ENCODE peak calls at places on chromosomes 3 and 15, in six cellular contexts. F is spleen, D is stomach, X is SK-N-SH, G is H1, A is HCT116. B is an unnamed sample.

GRCh38 chr3:149717391-149718056 is 34.8 kb downstream of the COMMD2 start:
- DNase-seq in D (peak; percentile 45), G (peak; percentile 57), F (no peak), A (peak; percentile 65), X (peak; percentile 61), B (no peak)

GRCh38 chr3:69294014-69294771 is 91.7 kb downstream of the FRMD4B start:
- DNase-seq in X (no peak), G (no peak), F (no peak), D (no peak), A (no peak), B (no peak)

GRCh38 chr3:131338948-131339640 is 42.5 kb upstream of the NUDT16 start:
- DNase-seq in F (no peak), A (no peak), G (no peak), X (no peak), D (no peak), B (no peak)

GRCh38 chr3:85821130-85821756 is 862.5 kb downstream of the CADM2 start:
- DNase-seq in A (no peak), G (peak; percentile 52), D (peak; percentile 31), X (peak; percentile 5), F (no peak), B (no peak)

GRCh38 chr15:69829974-69830373 is 267.7 kb downstream of the TLE3 start:
- DNase-seq in A (no peak), G (no peak), X (no peak), F (no peak), D (no peak), B (no peak)

GRCh38 chr3:71585126-71585525 is 1.6 kb upstream of the FOXP1 start:
- DNase-seq in D (no peak), A (no peak), F (no peak), G (no peak), X (no peak), B (no peak)

GRCh38 chr15:82810061-82810862 is 834 bp downstream of the WHAMM start:
- DNase-seq in F (peak; percentile 91), X (peak; percentile 80), D (peak; percentile 58), A (no peak), G (peak; percentile 69), B (no peak)

GRCh38 chr3:107523361-107524213 is 825 bp downstream of the BBX start:
- DNase-seq in X (peak; percentile 77), G (peak; percentile 72), A (no peak), D (peak; percentile 64), F (peak; percentile 93), B (peak; percentile 75)

GRCh38 chr3:170064108-170064507 is 26.3 kb downstream of the GPR160 start:
- DNase-seq in D (no peak), A (no peak), X (no peak), F (peak; percentile 63), G (no peak), B (no peak)

GRCh38 chr15:59166156-59166555 is 40.5 kb upstream of the LDHAL6B start:
- DNase-seq in F (no peak), A (no peak), D (no peak), X (no peak), G (no peak), B (no peak)

GRCh38 chr3:165837058-165837525 is at the start of gene BCHE:
- DNase-seq in D (no peak), A (no peak), G (no peak), F (no peak), X (no peak), B (no peak)

GRCh38 chr3:31288641-31289100 is 244.1 kb upstream of the STT3B start:
- DNase-seq in D (peak; percentile 37), X (no peak), G (no peak), A (peak; percentile 86), F (no peak), B (no peak)

GRCh38 chr15:87752250-87752951 is 504.1 kb downstream of the NTRK3 start:
- DNase-seq in D (no peak), A (no peak), F (no peak), X (no peak), G (no peak), B (no peak)

GRCh38 chr3:183274609-183275008 is 21.6 kb downstream of the B3GNT5 start:
- DNase-seq in G (no peak), A (no peak), X (no peak), F (no peak), D (no peak), B (no peak)

GRCh38 chr15:56919708-56920637 is 1.5 kb downstream of the TCF12 start:
- DNase-seq in F (no peak), G (peak; percentile 60), X (no peak), A (no peak), D (no peak), B (no peak)

GRCh38 chr3:122258757-122259371 is 66.2 kb upstream of the CSTA start:
- DNase-seq in D (peak; percentile 67), F (peak; percentile 87), X (peak; percentile 66), A (peak; percentile 53), G (peak; percentile 61), B (no peak)
- TF ChIP-seq POLR2AphosphoS5 in D (no peak), F (peak; percentile 50), X (no peak), A (no peak), G (no peak), B (no peak)

GRCh38 chr3:109553573-109554371 is 216.4 kb upstream of the DPPA4 start:
- DNase-seq in F (no peak), G (no peak), X (no peak), A (peak; percentile 12), D (no peak), B (no peak)
- H3K27ac ChIP-seq in F (no peak overlapping the region), G (no peak overlapping the region), X (peak overlapping the region; percentile 84), A (no peak overlapping the region), D (no peak overlapping the region), B (no peak overlapping the region)

GRCh38 chr3:150733373-150733935 is 29.5 kb downstream of the SIAH2 start:
- DNase-seq in F (no peak), X (no peak), G (no peak), D (no peak), A (no peak), B (no peak)

GRCh38 chr3:150729682-150730360 is 26.1 kb upstream of the ERICH6 start:
- DNase-seq in A (no peak), X (no peak), D (no peak), G (no peak), F (no peak), B (no peak)

GRCh38 chr3:150723946-150724345 is 20.2 kb upstream of the ERICH6 start:
- DNase-seq in X (no peak), F (no peak), D (no peak), G (no peak), A (no peak), B (no peak)

GRCh38 chr3:150725548-150725947 is 21.8 kb upstream of the ERICH6 start:
- DNase-seq in X (no peak), A (no peak), D (peak; percentile 60), G (no peak), F (no peak), B (no peak)

DNA sequence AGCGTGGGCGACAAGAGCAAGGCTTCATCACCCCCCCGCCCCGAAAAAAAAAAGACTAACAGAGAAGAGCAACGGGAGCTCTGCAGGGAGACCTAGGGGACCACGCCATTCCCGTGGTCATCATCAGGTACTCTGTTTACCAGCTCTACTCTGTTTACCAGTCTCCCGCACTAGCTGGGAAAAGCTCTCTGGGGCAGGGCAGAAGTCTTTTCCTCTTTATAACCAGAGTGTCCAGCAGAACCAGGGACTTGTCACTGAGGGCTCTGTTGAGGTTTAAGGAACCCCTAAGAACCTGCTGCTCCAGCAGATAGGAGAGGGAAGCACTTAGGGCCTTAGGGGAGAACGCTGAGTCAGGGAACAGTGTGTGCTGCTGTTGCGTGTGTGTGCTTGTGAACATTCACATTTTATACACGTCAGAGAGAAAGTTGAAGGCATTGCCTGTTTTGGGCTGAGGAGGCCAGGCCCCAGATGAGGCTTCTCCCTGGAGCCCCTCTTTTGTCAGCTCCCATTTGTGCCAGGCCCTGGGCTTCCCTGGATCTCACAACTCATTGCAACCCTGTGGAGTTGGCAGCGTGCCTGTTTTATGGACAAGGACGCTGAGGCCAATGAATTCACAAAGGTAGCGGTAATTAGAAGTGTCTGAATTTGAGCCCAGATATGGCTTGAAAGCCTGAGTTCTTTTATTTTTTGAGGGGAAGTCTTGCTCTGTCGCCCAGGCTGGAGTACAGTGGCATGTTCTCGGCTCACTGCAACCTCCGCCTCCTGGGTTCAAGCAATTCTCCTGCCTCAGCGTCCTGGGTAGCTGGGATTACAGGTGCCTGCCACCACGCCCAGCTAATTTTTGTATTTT is 24.2 kb upstream of the ERICH6 start:
- DNase-seq in D (no peak), G (no peak), F (no peak), X (no peak), A (no peak), B (no peak)
- TF ChIP-seq POLR2AphosphoS5 in D (no peak), G (no peak), F (peak; percentile 90), X (no peak), A (no peak), B (no peak)

GRCh38 chr15:64019764-64020163 is 26.5 kb downstream of the DAPK2 start:
- DNase-seq in D (peak; percentile 77), G (no peak), F (no peak), X (no peak), A (no peak), B (no peak)
- H3K27ac ChIP-seq in D (no peak overlapping the region), G (no peak overlapping the region), F (no peak overlapping the region), X (no peak overlapping the region), A (no peak overlapping the region), B (no peak overlapping the region)

GRCh38 chr3:186969607-186970006 is 39.3 kb downstream of the ST6GAL1 start:
- DNase-seq in X (no peak), A (no peak), G (no peak), D (no peak), F (no peak), B (no peak)
- TF ChIP-seq POLR2AphosphoS5 in X (no peak), A (no peak), G (no peak), D (no peak), F (no peak), B (no peak)

GRCh38 chr3:52926556-52926955 is 29.2 kb upstream of the STIMATE start:
- DNase-seq in X (no peak), F (no peak), G (no peak), D (no peak), A (no peak), B (no peak)

GRCh38 chr3:52930748-52931147 is 33.4 kb upstream of the STIMATE start:
- DNase-seq in F (no peak), G (no peak), X (no peak), A (no peak), D (no peak), B (no peak)

GRCh38 chr3:52931889-52932288 is 34.5 kb upstream of the STIMATE start:
- DNase-seq in A (no peak), G (no peak), X (no peak), D (no peak), F (no peak), B (no peak)

GRCh38 chr3:52934626-52935530 is 37.5 kb upstream of the STIMATE start:
- DNase-seq in D (peak; percentile 33), F (no peak), X (peak; percentile 77), A (peak; percentile 23), G (no peak), B (no peak)

GRCh38 chr3:52931328-52931727 is 34.0 kb upstream of the STIMATE start:
- DNase-seq in F (no peak), X (no peak), G (no peak), A (no peak), D (no peak), B (no peak)
- H3K27ac ChIP-seq in F (no peak overlapping the region), X (no peak overlapping the region), G (no peak overlapping the region), A (no peak overlapping the region), D (no peak overlapping the region), B (no peak overlapping the region)

B was measured in suprapubic skin.